ENCODE peak calls at places on chromosome 10, in six cellular contexts. H is kidney tubule cell, P is ELR, X is NAMALWA, N is esophagus squamous epithelium, J is ovary. O is an unnamed sample.

GRCh38 chr10:14954001-14954770 is at the start of gene DCLRE1C:
- DNase-seq in H (peak), P (peak), X (peak), N (peak), J (peak), O (peak)

GRCh38 chr10:15642095-15642494 is 77.6 kb downstream of the ITGA8 start:
- DNase-seq in H (no peak), P (peak), X (no peak), N (no peak), J (no peak), O (no peak)

GRCh38 chr10:63115732-63116383 is 17.3 kb upstream of the NRBF2 start:
- DNase-seq in H (peak), P (peak), X (no peak), N (no peak), J (peak), O (no peak)

GRCh38 chr10:110456523-110457091 is 41.1 kb upstream of the DUSP5 start:
- DNase-seq in H (peak), P (peak), X (no peak), N (no peak), J (no peak), O (no peak)

GRCh38 chr10:30980951-30981616 is 50.6 kb downstream of the ZNF438 start:
- DNase-seq in H (peak), P (no peak), X (no peak), N (no peak), J (no peak), O (no peak)

GRCh38 chr10:86113983-86114382 is 252.6 kb downstream of the GRID1 start:
- DNase-seq in H (no peak), P (no peak), X (no peak), N (no peak), J (no peak), O (no peak)

GRCh38 chr10:80356563-80356999 is at the start of the genes DYDC1 and DYDC2:
- DNase-seq in H (peak), P (no peak), X (no peak), N (no peak), J (peak), O (peak)

GRCh38 chr10:62851449-62851848 is 35.3 kb upstream of the EGR2 start:
- DNase-seq in H (peak), P (peak), X (peak), N (no peak), J (no peak), O (peak)

O was measured in DMS53.